ENCODE peak calls at places on chromosomes 12 and 14, in four cellular contexts. G, U, R and Z are unnamed samples.

GRCh38 chr14:50792058-50792477 is 38.9 kb downstream of the NIN start:
- DNase-seq in G (no peak), U (no peak), R (no peak), Z (no peak)

GRCh38 chr14:34713681-34714319 is 593 bp downstream of the CFL2 start:
- DNase-seq in G (no peak), U (no peak), R (peak; percentile 55), Z (no peak)

GRCh38 chr12:130526813-130527212 is 189.1 kb downstream of the PIWIL1 start:
- DNase-seq in R (peak; percentile 14), G (peak; percentile 9), U (no peak), Z (no peak)

GRCh38 chr12:32357601-32358249 is 41.6 kb upstream of the FGD4 start:
- DNase-seq in U (no peak), R (no peak), G (no peak), Z (no peak)

GRCh38 chr12:112182499-112182898 is 57.1 kb downstream of the TRAFD1 start:
- DNase-seq in G (no peak), R (no peak), U (no peak), Z (no peak)

GRCh38 chr12:12476836-12477531 is 85.7 kb downstream of the DUSP16 start:
- DNase-seq in U (no peak), G (no peak), R (no peak), Z (no peak)

GRCh38 chr12:34352098-34352497 is 329.8 kb downstream of the ALG10 start:
- DNase-seq in R (no peak), G (no peak), U (no peak), Z (no peak)

GRCh38 chr12:121227294-121227693 is 17.4 kb downstream of the P2RX4 start:
- DNase-seq in R (peak; percentile 63), G (no peak), U (no peak), Z (no peak)

DNA sequence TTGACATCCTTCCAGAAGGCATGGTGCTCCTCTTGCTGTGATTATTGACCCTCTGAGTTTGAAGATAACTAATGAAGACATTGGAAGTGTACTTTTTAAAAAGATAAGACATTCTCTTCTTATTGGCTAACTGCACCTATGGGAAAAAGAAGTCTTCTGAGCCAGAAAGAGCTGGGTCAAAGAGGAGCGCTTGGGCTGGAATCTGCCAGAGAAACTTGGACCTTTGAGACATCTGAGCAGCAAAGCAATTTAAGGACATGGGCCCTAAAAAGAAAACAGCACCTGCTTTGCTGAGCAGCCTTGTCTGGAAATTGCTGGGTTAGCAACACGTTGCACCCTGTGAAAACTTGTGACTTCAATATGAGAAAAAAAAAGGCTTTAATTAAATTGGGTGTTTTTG is 27.8 kb downstream of the IGF1 start:
- DNase-seq in G (no peak), R (no peak), U (no peak), Z (no peak)
- TF ChIP-seq POLR2A in G (no peak), R (no peak), U (no peak), Z (no peak)

GRCh38 chr12:89932950-89933349 is 224.3 kb upstream of the ATP2B1 start:
- DNase-seq in G (no peak), R (no peak), U (no peak), Z (no peak)
- TF ChIP-seq POLR2AphosphoS5 in G (no peak), R (no peak), U (no peak), Z (no peak)

GRCh38 chr14:99185436-99186068 is 86.4 kb downstream of the BCL11B start:
- DNase-seq in U (no peak), R (no peak), G (no peak), Z (no peak)

GRCh38 chr14:99182548-99183115 is 89.4 kb downstream of the BCL11B start:
- DNase-seq in U (no peak), G (no peak), R (no peak), Z (no peak)

GRCh38 chr14:99181804-99182520 is 90.0 kb downstream of the BCL11B start:
- DNase-seq in U (no peak), G (no peak), R (no peak), Z (no peak)

GRCh38 chr14:99183311-99183710 is 88.7 kb downstream of the BCL11B start:
- DNase-seq in U (no peak), R (no peak), G (no peak), Z (no peak)

DNA sequence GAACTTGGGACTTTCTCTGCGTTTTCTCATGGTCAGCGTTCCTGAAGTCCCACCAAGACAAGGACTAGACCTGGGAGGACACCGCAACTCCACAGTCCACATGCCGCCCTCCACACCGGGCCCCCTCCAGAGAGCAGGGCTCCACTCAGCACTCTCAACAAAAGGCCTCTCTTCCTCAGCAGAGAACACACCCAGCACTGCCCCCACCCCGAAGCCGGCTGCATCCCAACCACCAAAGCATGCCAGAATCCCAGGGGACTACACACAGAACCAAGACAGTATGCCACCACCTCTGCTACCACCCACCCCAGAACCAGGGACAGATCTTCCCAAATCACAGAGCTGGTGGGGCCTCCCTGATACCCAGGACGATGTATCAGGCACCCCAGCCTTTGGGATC is 88.3 kb downstream of the BCL11B start:
- DNase-seq in U (no peak), R (no peak), G (no peak), Z (no peak)
- TF ChIP-seq TAF1 in U (no peak), R (no peak), G (no peak), Z (no peak)

DNA sequence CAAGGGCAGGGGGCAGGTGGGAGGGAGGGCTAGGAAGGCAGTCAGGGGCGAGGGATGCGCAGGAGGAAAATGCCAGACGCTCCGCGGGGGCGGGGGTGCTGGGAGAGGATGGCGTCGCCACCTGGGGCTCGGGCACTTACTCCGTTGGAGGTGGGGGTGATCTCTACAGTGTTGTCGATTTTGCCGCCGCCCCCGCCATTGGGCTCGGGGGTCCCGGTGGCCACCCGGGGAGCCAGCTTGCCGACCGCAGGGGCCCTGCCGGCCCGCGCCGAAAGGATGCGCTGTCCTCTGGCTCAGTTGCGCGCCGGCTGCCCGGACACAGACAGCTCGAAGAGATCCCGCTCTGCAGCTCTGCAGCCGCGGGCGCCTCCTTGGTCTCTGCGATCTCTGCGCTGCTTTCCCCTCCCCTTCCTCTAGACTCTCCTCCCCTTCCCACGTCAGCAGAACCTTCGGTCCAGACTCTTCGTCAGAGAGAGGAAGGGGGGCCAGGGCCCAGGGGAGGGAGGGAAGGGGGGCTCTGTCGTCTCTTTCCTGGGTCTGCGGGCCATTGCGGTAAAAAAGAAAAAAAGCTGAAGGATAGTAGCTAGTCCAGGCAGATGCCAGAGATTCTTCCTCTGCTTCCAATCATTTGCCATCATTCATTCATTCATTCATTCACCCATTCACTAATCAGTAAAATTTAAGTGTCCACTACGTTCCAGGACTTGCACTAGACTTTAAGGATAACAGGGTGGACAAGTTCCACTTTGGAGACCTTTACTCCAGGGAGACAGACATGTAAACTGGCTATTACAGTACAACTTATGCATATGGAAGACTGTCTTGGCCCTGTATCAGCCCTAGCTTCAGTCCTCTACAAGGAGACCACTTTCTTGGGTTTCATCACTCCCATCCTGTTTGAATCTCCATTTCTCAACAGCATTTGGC is at the start of gene SLC22A17:
- DNase-seq in R (peak; percentile 45), U (no peak), G (no peak), Z (no peak)
- TF ChIP-seq POLR2A in R (no peak), U (no peak), G (peak; percentile 91), Z (no peak)

GRCh38 chr14:101763941-101764709 is 2.6 kb downstream of the PPP2R5C start:
- DNase-seq in G (no peak), U (no peak), R (no peak), Z (no peak)
- TF ChIP-seq POLR2AphosphoS5 in G (no peak), U (no peak), R (no peak), Z (no peak)